ENCODE peak calls at places on chromosome 20, in eight cellular contexts. O is HFFc6, P is posterior cingulate gyrus, H is mucosa of descending colon, W is T47D, Y is AG08396, T is germinal center, C is ascending aorta. M is an unnamed sample.

GRCh38 chr20:34834459-34834893 is 9.0 kb upstream of the NCOA6 start:
- DNase-seq in O (peak; percentile 44), P (no peak), H (no peak), W (peak; percentile 55), Y (peak; percentile 37), T (peak; percentile 28), C (no peak), M (peak; percentile 22)

GRCh38 chr20:31630187-31630790 is 7.4 kb upstream of the COX4I2 start:
- DNase-seq in O (no peak), P (no peak), H (no peak), W (no peak), Y (no peak), T (no peak), C (no peak), M (no peak)

GRCh38 chr20:10982692-10983091 is 308.9 kb upstream of the JAG1 start:
- DNase-seq in O (peak; percentile 56), P (no peak), H (no peak), W (no peak), Y (peak; percentile 80), T (no peak), C (peak; percentile 11), M (peak; percentile 53)

GRCh38 chr20:1163105-1163504 is 21.7 kb downstream of the TMEM74B start:
- DNase-seq in O (no peak), P (no peak), H (no peak), W (no peak), Y (no peak), T (no peak), C (no peak), M (no peak)

GRCh38 chr20:17177341-17177740 is 49.5 kb upstream of the PCSK2 start:
- DNase-seq in O (no peak), P (no peak), H (no peak), W (no peak), Y (no peak), T (no peak), C (no peak), M (no peak)

GRCh38 chr20:24694727-24695528 is 225.5 kb downstream of the SYNDIG1 start:
- DNase-seq in O (no peak), P (peak; percentile 80), H (no peak), W (no peak), Y (no peak), T (no peak), C (no peak), M (no peak)

GRCh38 chr20:14142171-14142570 is 146.9 kb downstream of the MACROD2 start:
- DNase-seq in O (no peak), P (peak; percentile 72), H (no peak), W (peak; percentile 18), Y (peak; percentile 13), T (no peak), C (no peak), M (peak; percentile 22)

GRCh38 chr20:23106271-23106851 is 20.2 kb upstream of the CD93 start:
- DNase-seq in O (no peak), P (no peak), H (no peak), W (no peak), Y (peak; percentile 62), T (no peak), C (no peak), M (no peak)

GRCh38 chr20:36461600-36462439 is 79.5 kb upstream of the MYL9 start:
- DNase-seq in O (no peak), P (no peak), H (peak; percentile 78), W (no peak), Y (peak; percentile 62), T (no peak), C (no peak), M (no peak)

GRCh38 chr20:9617940-9618339 is 103.5 kb downstream of the LAMP5 start:
- DNase-seq in O (peak; percentile 5), P (peak; percentile 82), H (no peak), W (peak; percentile 50), Y (peak; percentile 20), T (no peak), C (no peak), M (peak; percentile 67)

GRCh38 chr20:14622796-14623195 is 285.4 kb upstream of the FLRT3 start:
- DNase-seq in O (no peak), P (no peak), H (no peak), W (no peak), Y (peak; percentile 5), T (no peak), C (no peak), M (no peak)

GRCh38 chr20:57047281-57048026 is 219.0 kb downstream of the BMP7 start:
- DNase-seq in O (no peak), P (no peak), H (peak; percentile 39), W (peak; percentile 75), Y (no peak), T (no peak), C (no peak), M (no peak)

GRCh38 chr20:4666001-4666470 is 55.7 kb upstream of the PRND start:
- DNase-seq in O (peak; percentile 89), P (no peak), H (no peak), W (no peak), Y (no peak), T (no peak), C (no peak), M (no peak)

GRCh38 chr20:44407402-44408184 is 52.1 kb downstream of the HNF4A start:
- DNase-seq in O (peak; percentile 72), P (no peak), H (peak; percentile 89), W (no peak), Y (no peak), T (no peak), C (no peak), M (no peak)

GRCh38 chr20:44342240-44342639 is 5.4 kb downstream of the R3HDML start:
- DNase-seq in O (no peak), P (no peak), H (no peak), W (no peak), Y (no peak), T (no peak), C (no peak), M (no peak)

GRCh38 chr20:45341939-45342862 is 6.0 kb downstream of the SDC4 start:
- DNase-seq in O (peak; percentile 51), P (peak; percentile 85), H (peak; percentile 71), W (peak; percentile 79), Y (peak; percentile 28), T (no peak), C (peak; percentile 69), M (no peak)

GRCh38 chr20:1381753-1382591 is 10.9 kb downstream of the FKBP1A start:
- DNase-seq in O (no peak), P (no peak), H (no peak), W (no peak), Y (no peak), T (no peak), C (no peak), M (no peak)

GRCh38 chr20:39451386-39451785 is 489.2 kb downstream of the DHX35 start:
- DNase-seq in O (no peak), P (no peak), H (no peak), W (no peak), Y (no peak), T (no peak), C (no peak), M (no peak)